ENCODE peak calls at places on chromosomes 1 and 21, in seven cellular contexts. One of them, this sample, is unnamed.

GRCh38 chr1:180365039-180365438 is 135.0 kb downstream of the LHX4 start:
- DNase-seq in stromal cell of bone marrow: no peak
- DNase-seq in GM20000: no peak
- DNase-seq in WERI-Rb-1: peak
- DNase-seq in effector CD4-positive, alpha-beta T cell: no peak
- DNase-seq in heart left ventricle: no peak
- DNase-seq in stimulated activated naive CD8-positive, alpha-beta T cell treated with anti-CD3 and anti-CD28 coated beads, Interleukin-15, amount 100 ng/mL, for 72 hours: no peak
- DNase-seq in this sample: no peak

GRCh38 chr21:27562303-27562702 is 595.4 kb upstream of the ADAMTS5 start:
- DNase-seq in stromal cell of bone marrow: no peak
- DNase-seq in GM20000: no peak
- DNase-seq in WERI-Rb-1: no peak
- DNase-seq in effector CD4-positive, alpha-beta T cell: no peak
- DNase-seq in heart left ventricle: no peak
- DNase-seq in stimulated activated naive CD8-positive, alpha-beta T cell treated with anti-CD3 and anti-CD28 coated beads, Interleukin-15, amount 100 ng/mL, for 72 hours: no peak
- DNase-seq in this sample: no peak

GRCh38 chr1:222777463-222777862 is 37.4 kb upstream of the DISP1 start:
- DNase-seq in stromal cell of bone marrow: no peak
- DNase-seq in GM20000: no peak
- DNase-seq in WERI-Rb-1: no peak
- DNase-seq in effector CD4-positive, alpha-beta T cell: no peak
- DNase-seq in heart left ventricle: no peak
- DNase-seq in stimulated activated naive CD8-positive, alpha-beta T cell treated with anti-CD3 and anti-CD28 coated beads, Interleukin-15, amount 100 ng/mL, for 72 hours: no peak
- DNase-seq in this sample: no peak

GRCh38 chr1:219188331-219188803 is 14.7 kb downstream of the LYPLAL1 start:
- DNase-seq in stromal cell of bone marrow: no peak
- DNase-seq in GM20000: no peak
- DNase-seq in WERI-Rb-1: no peak
- DNase-seq in effector CD4-positive, alpha-beta T cell: no peak
- DNase-seq in heart left ventricle: no peak
- DNase-seq in stimulated activated naive CD8-positive, alpha-beta T cell treated with anti-CD3 and anti-CD28 coated beads, Interleukin-15, amount 100 ng/mL, for 72 hours: no peak
- DNase-seq in this sample: no peak

GRCh38 chr21:35424122-35424521 is 375.0 kb upstream of the RUNX1 start:
- DNase-seq in stromal cell of bone marrow: no peak
- DNase-seq in GM20000: no peak
- DNase-seq in WERI-Rb-1: no peak
- DNase-seq in effector CD4-positive, alpha-beta T cell: no peak
- DNase-seq in heart left ventricle: no peak
- DNase-seq in stimulated activated naive CD8-positive, alpha-beta T cell treated with anti-CD3 and anti-CD28 coated beads, Interleukin-15, amount 100 ng/mL, for 72 hours: no peak
- DNase-seq in this sample: no peak

GRCh38 chr1:111725192-111725591 is 14.0 kb downstream of the INKA2 start:
- DNase-seq in stromal cell of bone marrow: no peak
- DNase-seq in GM20000: no peak
- DNase-seq in WERI-Rb-1: peak
- DNase-seq in effector CD4-positive, alpha-beta T cell: no peak
- DNase-seq in heart left ventricle: peak
- DNase-seq in stimulated activated naive CD8-positive, alpha-beta T cell treated with anti-CD3 and anti-CD28 coated beads, Interleukin-15, amount 100 ng/mL, for 72 hours: no peak
- DNase-seq in this sample: peak

GRCh38 chr1:160767417-160768294 is 28.3 kb upstream of the LY9 start:
- DNase-seq in stromal cell of bone marrow: no peak
- DNase-seq in GM20000: no peak
- DNase-seq in WERI-Rb-1: no peak
- DNase-seq in effector CD4-positive, alpha-beta T cell: no peak
- DNase-seq in heart left ventricle: no peak
- DNase-seq in stimulated activated naive CD8-positive, alpha-beta T cell treated with anti-CD3 and anti-CD28 coated beads, Interleukin-15, amount 100 ng/mL, for 72 hours: peak
- DNase-seq in this sample: no peak

GRCh38 chr1:234398849-234399381 is 25.7 kb downstream of the COA6 start:
- DNase-seq in stromal cell of bone marrow: no peak
- DNase-seq in GM20000: peak
- DNase-seq in WERI-Rb-1: no peak
- DNase-seq in effector CD4-positive, alpha-beta T cell: no peak
- DNase-seq in heart left ventricle: no peak
- DNase-seq in stimulated activated naive CD8-positive, alpha-beta T cell treated with anti-CD3 and anti-CD28 coated beads, Interleukin-15, amount 100 ng/mL, for 72 hours: no peak
- DNase-seq in this sample: no peak

GRCh38 chr1:34436836-34437235 is 260.1 kb downstream of the C1orf94 start:
- DNase-seq in stromal cell of bone marrow: no peak
- DNase-seq in GM20000: no peak
- DNase-seq in WERI-Rb-1: no peak
- DNase-seq in effector CD4-positive, alpha-beta T cell: no peak
- DNase-seq in heart left ventricle: no peak
- DNase-seq in stimulated activated naive CD8-positive, alpha-beta T cell treated with anti-CD3 and anti-CD28 coated beads, Interleukin-15, amount 100 ng/mL, for 72 hours: no peak
- DNase-seq in this sample: no peak

GRCh38 chr1:28751315-28752056 is 14.7 kb downstream of the YTHDF2 start:
- DNase-seq in stromal cell of bone marrow: no peak
- DNase-seq in GM20000: no peak
- DNase-seq in WERI-Rb-1: no peak
- DNase-seq in effector CD4-positive, alpha-beta T cell: no peak
- DNase-seq in heart left ventricle: no peak
- DNase-seq in stimulated activated naive CD8-positive, alpha-beta T cell treated with anti-CD3 and anti-CD28 coated beads, Interleukin-15, amount 100 ng/mL, for 72 hours: no peak
- DNase-seq in this sample: no peak

GRCh38 chr1:32246888-32247273 is at the start of gene FAM167B:
- DNase-seq in stromal cell of bone marrow: peak
- DNase-seq in GM20000: no peak
- DNase-seq in WERI-Rb-1: no peak
- DNase-seq in effector CD4-positive, alpha-beta T cell: no peak
- DNase-seq in heart left ventricle: peak
- DNase-seq in stimulated activated naive CD8-positive, alpha-beta T cell treated with anti-CD3 and anti-CD28 coated beads, Interleukin-15, amount 100 ng/mL, for 72 hours: no peak
- DNase-seq in this sample: no peak

GRCh38 chr1:31095985-31096384 is 30.5 kb upstream of the PUM1 start:
- DNase-seq in stromal cell of bone marrow: no peak
- DNase-seq in GM20000: no peak
- DNase-seq in WERI-Rb-1: no peak
- DNase-seq in effector CD4-positive, alpha-beta T cell: no peak
- DNase-seq in heart left ventricle: no peak
- DNase-seq in stimulated activated naive CD8-positive, alpha-beta T cell treated with anti-CD3 and anti-CD28 coated beads, Interleukin-15, amount 100 ng/mL, for 72 hours: no peak
- DNase-seq in this sample: no peak

GRCh38 chr1:115377411-115377810 is 39.4 kb upstream of the NGF start:
- DNase-seq in stromal cell of bone marrow: no peak
- DNase-seq in GM20000: no peak
- DNase-seq in WERI-Rb-1: no peak
- DNase-seq in effector CD4-positive, alpha-beta T cell: no peak
- DNase-seq in heart left ventricle: no peak
- DNase-seq in stimulated activated naive CD8-positive, alpha-beta T cell treated with anti-CD3 and anti-CD28 coated beads, Interleukin-15, amount 100 ng/mL, for 72 hours: no peak
- DNase-seq in this sample: no peak

GRCh38 chr1:219805191-219805590 is 123.2 kb downstream of the SLC30A10 start:
- DNase-seq in stromal cell of bone marrow: no peak
- DNase-seq in GM20000: no peak
- DNase-seq in WERI-Rb-1: no peak
- DNase-seq in effector CD4-positive, alpha-beta T cell: no peak
- DNase-seq in heart left ventricle: no peak
- DNase-seq in stimulated activated naive CD8-positive, alpha-beta T cell treated with anti-CD3 and anti-CD28 coated beads, Interleukin-15, amount 100 ng/mL, for 72 hours: no peak
- DNase-seq in this sample: no peak

GRCh38 chr1:109910963-109911798 is 532 bp downstream of the CSF1 start:
- DNase-seq in stromal cell of bone marrow: no peak
- DNase-seq in GM20000: peak
- DNase-seq in WERI-Rb-1: peak
- DNase-seq in effector CD4-positive, alpha-beta T cell: no peak
- DNase-seq in heart left ventricle: no peak
- DNase-seq in stimulated activated naive CD8-positive, alpha-beta T cell treated with anti-CD3 and anti-CD28 coated beads, Interleukin-15, amount 100 ng/mL, for 72 hours: peak
- DNase-seq in this sample: peak

GRCh38 chr1:244322791-244323521 is 128.8 kb downstream of the ADSS2 start:
- DNase-seq in stromal cell of bone marrow: peak
- DNase-seq in GM20000: no peak
- DNase-seq in WERI-Rb-1: no peak
- DNase-seq in effector CD4-positive, alpha-beta T cell: peak
- DNase-seq in heart left ventricle: no peak
- DNase-seq in stimulated activated naive CD8-positive, alpha-beta T cell treated with anti-CD3 and anti-CD28 coated beads, Interleukin-15, amount 100 ng/mL, for 72 hours: peak
- DNase-seq in this sample: no peak

GRCh38 chr21:42405064-42406059 is 1.7 kb downstream of the UBASH3A start:
- DNase-seq in stromal cell of bone marrow: no peak
- DNase-seq in GM20000: no peak
- DNase-seq in WERI-Rb-1: no peak
- DNase-seq in effector CD4-positive, alpha-beta T cell: no peak
- DNase-seq in heart left ventricle: no peak
- DNase-seq in stimulated activated naive CD8-positive, alpha-beta T cell treated with anti-CD3 and anti-CD28 coated beads, Interleukin-15, amount 100 ng/mL, for 72 hours: no peak
- DNase-seq in this sample: no peak

GRCh38 chr1:66258404-66259105 is 275.4 kb upstream of the SGIP1 start:
- DNase-seq in stromal cell of bone marrow: no peak
- DNase-seq in GM20000: no peak
- DNase-seq in WERI-Rb-1: no peak
- DNase-seq in effector CD4-positive, alpha-beta T cell: no peak
- DNase-seq in heart left ventricle: no peak
- DNase-seq in stimulated activated naive CD8-positive, alpha-beta T cell treated with anti-CD3 and anti-CD28 coated beads, Interleukin-15, amount 100 ng/mL, for 72 hours: no peak
- DNase-seq in this sample: no peak

GRCh38 chr1:29304025-29304684 is 67.8 kb downstream of the PTPRU start:
- DNase-seq in stromal cell of bone marrow: no peak
- DNase-seq in GM20000: no peak
- DNase-seq in WERI-Rb-1: no peak
- DNase-seq in effector CD4-positive, alpha-beta T cell: no peak
- DNase-seq in heart left ventricle: no peak
- DNase-seq in stimulated activated naive CD8-positive, alpha-beta T cell treated with anti-CD3 and anti-CD28 coated beads, Interleukin-15, amount 100 ng/mL, for 72 hours: no peak
- DNase-seq in this sample: no peak

GRCh38 chr1:35334485-35334884 is 66.0 kb downstream of the ZMYM4 start:
- DNase-seq in stromal cell of bone marrow: no peak
- DNase-seq in GM20000: no peak
- DNase-seq in WERI-Rb-1: no peak
- DNase-seq in effector CD4-positive, alpha-beta T cell: no peak
- DNase-seq in heart left ventricle: no peak
- DNase-seq in stimulated activated naive CD8-positive, alpha-beta T cell treated with anti-CD3 and anti-CD28 coated beads, Interleukin-15, amount 100 ng/mL, for 72 hours: no peak
- DNase-seq in this sample: no peak

GRCh38 chr1:60875139-60875538 is 207.2 kb upstream of the NFIA start:
- DNase-seq in stromal cell of bone marrow: no peak
- DNase-seq in GM20000: no peak
- DNase-seq in WERI-Rb-1: no peak
- DNase-seq in effector CD4-positive, alpha-beta T cell: no peak
- DNase-seq in heart left ventricle: no peak
- DNase-seq in stimulated activated naive CD8-positive, alpha-beta T cell treated with anti-CD3 and anti-CD28 coated beads, Interleukin-15, amount 100 ng/mL, for 72 hours: no peak
- DNase-seq in this sample: no peak

GRCh38 chr1:119294199-119294598 is 74.4 kb upstream of the HAO2 start:
- DNase-seq in stromal cell of bone marrow: no peak
- DNase-seq in GM20000: no peak
- DNase-seq in WERI-Rb-1: peak
- DNase-seq in effector CD4-positive, alpha-beta T cell: no peak
- DNase-seq in heart left ventricle: no peak
- DNase-seq in stimulated activated naive CD8-positive, alpha-beta T cell treated with anti-CD3 and anti-CD28 coated beads, Interleukin-15, amount 100 ng/mL, for 72 hours: no peak
- DNase-seq in this sample: peak

GRCh38 chr1:117852846-117853555 is 76.4 kb downstream of the GDAP2 start:
- DNase-seq in stromal cell of bone marrow: no peak
- DNase-seq in GM20000: no peak
- DNase-seq in WERI-Rb-1: no peak
- DNase-seq in effector CD4-positive, alpha-beta T cell: no peak
- DNase-seq in heart left ventricle: no peak
- DNase-seq in stimulated activated naive CD8-positive, alpha-beta T cell treated with anti-CD3 and anti-CD28 coated beads, Interleukin-15, amount 100 ng/mL, for 72 hours: no peak
- DNase-seq in this sample: no peak

GRCh38 chr1:40307186-40307585 is 9.9 kb downstream of the COL9A2 start:
- DNase-seq in stromal cell of bone marrow: no peak
- DNase-seq in GM20000: no peak
- DNase-seq in WERI-Rb-1: no peak
- DNase-seq in effector CD4-positive, alpha-beta T cell: no peak
- DNase-seq in heart left ventricle: no peak
- DNase-seq in stimulated activated naive CD8-positive, alpha-beta T cell treated with anti-CD3 and anti-CD28 coated beads, Interleukin-15, amount 100 ng/mL, for 72 hours: no peak
- DNase-seq in this sample: no peak

GRCh38 chr21:38057626-38058025 is 141.4 kb upstream of the KCNJ6 start:
- DNase-seq in stromal cell of bone marrow: no peak
- DNase-seq in GM20000: no peak
- DNase-seq in WERI-Rb-1: no peak
- DNase-seq in effector CD4-positive, alpha-beta T cell: no peak
- DNase-seq in heart left ventricle: no peak
- DNase-seq in stimulated activated naive CD8-positive, alpha-beta T cell treated with anti-CD3 and anti-CD28 coated beads, Interleukin-15, amount 100 ng/mL, for 72 hours: no peak
- DNase-seq in this sample: no peak

GRCh38 chr1:54459714-54460113 is 53.5 kb upstream of the SSBP3 start:
- DNase-seq in stromal cell of bone marrow: no peak
- DNase-seq in GM20000: no peak
- DNase-seq in WERI-Rb-1: peak
- DNase-seq in effector CD4-positive, alpha-beta T cell: no peak
- DNase-seq in heart left ventricle: no peak
- DNase-seq in stimulated activated naive CD8-positive, alpha-beta T cell treated with anti-CD3 and anti-CD28 coated beads, Interleukin-15, amount 100 ng/mL, for 72 hours: no peak
- DNase-seq in this sample: no peak

GRCh38 chr21:41610042-41610839 is 102.3 kb upstream of the TMPRSS2 start:
- DNase-seq in stromal cell of bone marrow: no peak
- DNase-seq in GM20000: peak
- DNase-seq in WERI-Rb-1: peak
- DNase-seq in effector CD4-positive, alpha-beta T cell: no peak
- DNase-seq in heart left ventricle: peak
- DNase-seq in stimulated activated naive CD8-positive, alpha-beta T cell treated with anti-CD3 and anti-CD28 coated beads, Interleukin-15, amount 100 ng/mL, for 72 hours: peak
- DNase-seq in this sample: peak

GRCh38 chr1:26049531-26050254 is 3.8 kb upstream of the SLC30A2 start:
- DNase-seq in stromal cell of bone marrow: no peak
- DNase-seq in GM20000: no peak
- DNase-seq in WERI-Rb-1: no peak
- DNase-seq in effector CD4-positive, alpha-beta T cell: no peak
- DNase-seq in heart left ventricle: peak
- DNase-seq in stimulated activated naive CD8-positive, alpha-beta T cell treated with anti-CD3 and anti-CD28 coated beads, Interleukin-15, amount 100 ng/mL, for 72 hours: no peak
- DNase-seq in this sample: no peak

GRCh38 chr1:207844374-207844773 is 66.6 kb downstream of the CD34 start:
- DNase-seq in stromal cell of bone marrow: no peak
- DNase-seq in GM20000: no peak
- DNase-seq in WERI-Rb-1: no peak
- DNase-seq in effector CD4-positive, alpha-beta T cell: no peak
- DNase-seq in heart left ventricle: no peak
- DNase-seq in stimulated activated naive CD8-positive, alpha-beta T cell treated with anti-CD3 and anti-CD28 coated beads, Interleukin-15, amount 100 ng/mL, for 72 hours: no peak
- DNase-seq in this sample: no peak

GRCh38 chr1:54249798-54250497 is 50.0 kb downstream of the MRPL37 start:
- DNase-seq in stromal cell of bone marrow: peak
- DNase-seq in GM20000: no peak
- DNase-seq in WERI-Rb-1: no peak
- DNase-seq in effector CD4-positive, alpha-beta T cell: no peak
- DNase-seq in heart left ventricle: no peak
- DNase-seq in stimulated activated naive CD8-positive, alpha-beta T cell treated with anti-CD3 and anti-CD28 coated beads, Interleukin-15, amount 100 ng/mL, for 72 hours: no peak
- DNase-seq in this sample: no peak

GRCh38 chr1:155909894-155910293 is 1.3 kb downstream of the RIT1 start:
- DNase-seq in stromal cell of bone marrow: no peak
- DNase-seq in GM20000: no peak
- DNase-seq in WERI-Rb-1: no peak
- DNase-seq in effector CD4-positive, alpha-beta T cell: no peak
- DNase-seq in heart left ventricle: no peak
- DNase-seq in stimulated activated naive CD8-positive, alpha-beta T cell treated with anti-CD3 and anti-CD28 coated beads, Interleukin-15, amount 100 ng/mL, for 72 hours: no peak
- DNase-seq in this sample: no peak